ENCODE peak calls at places on chromosome 12, in ten cellular contexts. V is GM23248, H is PC-9, D is GM23338, G is OCI-LY7, Y is MM.1S, U is HCT116, E is SK-N-SH, S is PC-3, C is Karpas-422. M is an unnamed sample. For H3K9me2, the result is how much of the 10 kb centered on the place peaks cover.

GRCh38 chr12:122788387-122788786 is 14.0 kb downstream of the CCDC62 start:
- DNase-seq in V (peak), U (no peak), E (no peak), C (no peak), H (no peak), D (no peak), Y (no peak), S (peak), G (no peak), M (no peak)

GRCh38 chr12:103505371-103506236 is 9.8 kb upstream of the C12orf42 start:
- DNase-seq in D (no peak), C (no peak), V (no peak), E (no peak), H (no peak), S (peak), U (no peak), G (no peak), Y (peak), M (no peak)

GRCh38 chr12:38538319-38538718 is 221.7 kb downstream of the ALG10B start:
- DNase-seq in H (no peak), C (no peak), D (no peak), S (no peak), G (no peak), E (no peak), V (no peak), Y (peak), U (no peak), M (no peak)

GRCh38 chr12:26651566-26652188 is 181.3 kb downstream of the ITPR2 start:
- DNase-seq in V (peak), U (peak), C (peak), H (peak), G (peak), D (peak), E (peak), S (peak), Y (peak), M (peak)

GRCh38 chr12:31318870-31319269 is 7.1 kb downstream of the SINHCAF start:
- DNase-seq in U (no peak), G (no peak), Y (no peak), H (no peak), S (no peak), E (no peak), D (no peak), C (no peak), V (no peak), M (no peak)

GRCh38 chr12:8658361-8658760 is 4.3 kb downstream of the MFAP5 start:
- DNase-seq in V (peak), D (peak), Y (no peak), C (no peak), H (peak), S (peak), U (no peak), G (no peak), E (no peak), M (no peak)

GRCh38 chr12:16603916-16604575 is 1.9 kb downstream of the LMO3 start:
- DNase-seq in E (peak), S (no peak), G (peak), D (peak), Y (no peak), U (no peak), H (no peak), C (no peak), V (no peak), M (no peak)

GRCh38 chr12:57823131-57823907 is 4.8 kb upstream of the AVIL start:
- DNase-seq in H (no peak), Y (no peak), U (no peak), S (no peak), E (no peak), V (no peak), D (no peak), C (no peak), G (no peak), M (no peak)

GRCh38 chr12:6699989-6700645 is 498 bp downstream of the PIANP start:
- DNase-seq in D (peak), V (peak), E (peak), Y (no peak), C (peak), S (no peak), H (no peak), U (no peak), G (peak), M (peak)

GRCh38 chr12:109738878-109739665 is 25.4 kb downstream of the FAM222A start:
- DNase-seq in V (peak), D (no peak), E (peak), U (no peak), G (no peak), S (peak), Y (no peak), C (no peak), H (no peak), M (no peak)

GRCh38 chr12:113850309-113851056 is 115.6 kb downstream of the RBM19 start:
- DNase-seq in Y (no peak), U (no peak), C (no peak), V (no peak), H (no peak), D (no peak), E (no peak), G (no peak), S (no peak), M (no peak)

GRCh38 chr12:61357496-61357895 is 902.7 kb upstream of the USP15 start:
- DNase-seq in E (no peak), G (no peak), C (no peak), Y (no peak), D (no peak), U (no peak), S (no peak), V (no peak), H (no peak), M (no peak)

GRCh38 chr12:48334807-48335206 is 15.9 kb downstream of the ZNF641 start:
- DNase-seq in S (no peak), V (no peak), U (no peak), D (no peak), H (no peak), E (no peak), G (no peak), C (peak), Y (no peak), M (no peak)

GRCh38 chr12:132153501-132154340 is 9.5 kb downstream of the NOC4L start:
- DNase-seq in Y (peak), S (peak), E (peak), G (peak), U (no peak), H (peak), D (peak), C (peak), V (peak), M (peak)

GRCh38 chr12:87112946-87113345 is 856.8 kb upstream of the MGAT4C start:
- DNase-seq in U (no peak), Y (no peak), C (no peak), D (no peak), E (no peak), S (peak), G (no peak), V (peak), H (no peak), M (no peak)

GRCh38 chr12:48816148-48816854 is 2.0 kb upstream of the CACNB3 start:
- DNase-seq in S (peak), V (peak), G (no peak), D (no peak), Y (no peak), U (no peak), C (no peak), E (no peak), H (no peak), M (peak)

GRCh38 chr12:101459642-101460346 is 15.3 kb upstream of the SPIC start:
- DNase-seq in C (no peak), S (peak), U (peak), Y (no peak), D (peak), H (peak), E (no peak), V (peak), G (no peak), M (peak)

GRCh38 chr12:19547258-19547657 is 108.0 kb downstream of the AEBP2 start:
- DNase-seq in E (no peak), U (no peak), G (no peak), S (no peak), Y (no peak), C (no peak), D (no peak), H (no peak), V (peak), M (no peak)

GRCh38 chr12:120252071-120252906 is 13.2 kb downstream of the PXN start:
- DNase-seq in D (no peak), V (no peak), C (peak), H (no peak), U (no peak), G (no peak), E (no peak), S (no peak), Y (no peak), M (no peak)

GRCh38 chr12:80701388-80701787 is 6.0 kb upstream of the MYF6 start:
- DNase-seq in D (no peak), E (no peak), H (no peak), V (peak), G (no peak), C (no peak), S (no peak), U (no peak), Y (no peak), M (no peak)

GRCh38 chr12:6603095-6603567 is 4.0 kb downstream of the CHD4 start:
- DNase-seq in S (no peak), E (peak), D (no peak), V (peak), G (peak), H (no peak), U (no peak), Y (peak), C (no peak), M (no peak)

GRCh38 chr12:95201056-95201670 is 16.1 kb downstream of the FGD6 start:
- DNase-seq in S (peak), Y (no peak), G (no peak), C (no peak), U (no peak), D (no peak), H (peak), V (peak), E (no peak), M (no peak)

GRCh38 chr12:119780786-119781434 is 96.2 kb downstream of the CIT start:
- DNase-seq in U (peak), D (peak), E (peak), G (no peak), C (peak), H (peak), V (peak), S (peak), Y (no peak), M (peak)

GRCh38 chr12:131311764-131312163 is 358.1 kb downstream of the ADGRD1 start:
- DNase-seq in H (no peak), G (no peak), V (no peak), E (no peak), Y (no peak), S (no peak), U (no peak), D (peak), C (no peak), M (no peak)

GRCh38 chr12:58541300-58541690 is 379.0 kb downstream of the LRIG3 start:
- DNase-seq in D (peak), H (no peak), U (no peak), G (no peak), S (no peak), V (peak), Y (no peak), E (no peak), C (no peak), M (no peak)

GRCh38 chr12:1777798-1778197 is 42.6 kb upstream of the LRTM2 start:
- DNase-seq in G (no peak), D (no peak), E (no peak), C (no peak), V (peak), Y (no peak), U (no peak), H (no peak), S (peak), M (no peak)

GRCh38 chr12:3629082-3629830 is 123.7 kb downstream of the CRACR2A start:
- DNase-seq in U (no peak), G (no peak), Y (no peak), D (no peak), E (no peak), C (no peak), H (no peak), V (no peak), S (no peak), M (no peak)

GRCh38 chr12:48889679-48890078 is 24.0 kb upstream of the RND1 start:
- DNase-seq in V (no peak), H (no peak), E (no peak), S (no peak), G (no peak), Y (no peak), U (no peak), C (no peak), D (no peak), M (no peak)

GRCh38 chr12:16387919-16388318 is 40.5 kb downstream of the MGST1 start:
- DNase-seq in G (no peak), U (no peak), C (no peak), D (no peak), E (no peak), S (no peak), V (no peak), H (no peak), Y (no peak), M (no peak)

GRCh38 chr12:2974560-2974971 is 15.4 kb downstream of the TEAD4 start:
- DNase-seq in U (no peak), E (no peak), C (no peak), V (peak), Y (no peak), H (no peak), D (peak), S (no peak), G (no peak), M (no peak)

GRCh38 chr12:109923481-109924245 is 23.6 kb downstream of the TCHP start:
- DNase-seq in S (no peak), D (no peak), Y (no peak), G (no peak), E (no peak), U (no peak), H (no peak), C (peak), V (no peak), M (no peak)

GRCh38 chr12:109625131-109625559 is 51.6 kb downstream of the MVK start:
- DNase-seq in U (peak), V (peak), C (no peak), D (no peak), H (peak), E (peak), G (no peak), S (peak), Y (no peak), M (peak)

GRCh38 chr12:110102255-110102654 is 21.9 kb upstream of the IFT81 start:
- DNase-seq in E (peak), Y (peak), U (peak), V (peak), G (peak), D (peak), H (peak), S (peak), C (peak), M (peak)

GRCh38 chr12:98823012-98823411 is 177.9 kb downstream of the APAF1 start:
- DNase-seq in H (no peak), U (no peak), V (no peak), D (no peak), S (no peak), Y (no peak), G (no peak), C (no peak), E (no peak), M (no peak)

GRCh38 chr12:39586811-39587210 is 32.8 kb downstream of the ABCD2 start:
- DNase-seq in U (no peak), H (no peak), C (no peak), E (no peak), Y (no peak), G (no peak), V (peak), D (no peak), S (no peak), M (peak)

GRCh38 chr12:109489955-109490565 is 12.6 kb downstream of the UBE3B start:
- DNase-seq in C (no peak), D (no peak), Y (no peak), G (no peak), S (no peak), H (no peak), U (no peak), V (no peak), E (no peak), M (no peak)

GRCh38 chr12:17215754-17216153 is 609.8 kb upstream of the LMO3 start:
- DNase-seq in U (peak), H (no peak), S (peak), C (no peak), E (no peak), Y (no peak), V (no peak), D (peak), G (no peak), M (no peak)

GRCh38 chr12:24756479-24757024 is 192.3 kb downstream of the BCAT1 start:
- DNase-seq in U (no peak), D (no peak), C (no peak), G (no peak), V (no peak), S (no peak), E (no peak), H (no peak), Y (no peak), M (no peak)

GRCh38 chr12:47988073-47989022 is 15.9 kb downstream of the COL2A1 start:
- DNase-seq in V (peak), U (no peak), D (peak), S (no peak), H (no peak), Y (no peak), E (no peak), C (no peak), G (no peak), M (no peak)

GRCh38 chr12:55720894-55721444 is 776 bp downstream of the RDH5 start:
- DNase-seq in D (peak), V (peak), E (peak), S (peak), Y (no peak), G (no peak), C (no peak), H (peak), U (peak), M (peak)

GRCh38 chr12:53596920-53597363 is 29.2 kb downstream of the ATF7 start:
- DNase-seq in V (peak), H (no peak), G (no peak), D (no peak), Y (no peak), U (no peak), S (no peak), C (no peak), E (no peak), M (no peak)
- H3K9me2 ChIP-seq in V (under half), H (under half), G (under half), D (under half), Y (under half), U (under half), S (under half), C (under half), E (under half), M (under half)

DNA sequence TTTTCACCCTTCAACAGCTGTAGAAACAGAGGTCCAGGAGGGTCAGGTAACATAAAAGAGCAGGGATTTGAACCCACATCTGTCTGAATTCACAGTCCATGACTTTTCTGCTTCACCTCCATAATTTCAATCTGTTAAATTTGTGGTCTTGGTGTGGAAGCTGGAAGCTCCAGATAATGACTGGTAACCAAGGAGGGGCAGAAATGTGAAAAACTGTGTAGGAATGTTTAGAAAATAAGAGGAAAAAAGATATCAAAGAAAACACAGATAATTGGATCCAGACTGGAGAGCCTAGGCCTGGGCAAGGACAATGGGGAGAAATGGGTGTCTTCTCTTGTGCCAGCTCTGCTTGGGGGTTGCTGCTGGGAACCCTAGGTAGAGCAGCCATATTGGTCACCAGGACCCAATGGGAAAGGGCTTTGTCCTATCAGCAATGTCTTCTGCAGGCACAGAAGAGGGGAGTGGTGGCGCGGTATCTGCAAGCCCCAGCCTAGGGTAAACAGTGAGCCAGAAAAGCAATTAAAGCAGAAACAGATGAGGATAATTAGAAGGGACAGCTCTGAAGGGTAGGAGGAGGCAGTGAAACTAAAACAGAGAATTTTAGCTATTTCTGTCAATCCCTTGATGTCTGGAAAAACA is 54.3 kb upstream of the CCDC91 start:
- DNase-seq in U (no peak), G (no peak), Y (no peak), D (no peak), E (no peak), V (no peak), S (no peak), C (no peak), H (no peak), M (no peak)
- H3K9me2 ChIP-seq in U (under half), G (under half), Y (under half), D (under half), E (under half), V (under half), S (under half), C (under half), H (under half), M (under half)

GRCh38 chr12:77122661-77123060 is 57.3 kb upstream of the E2F7 start:
- DNase-seq in Y (no peak), S (no peak), H (no peak), E (no peak), G (no peak), C (no peak), V (peak), D (no peak), U (no peak), M (no peak)

GRCh38 chr12:77120156-77120555 is 54.8 kb upstream of the E2F7 start:
- DNase-seq in G (no peak), Y (no peak), S (peak), C (no peak), H (no peak), D (no peak), U (peak), V (peak), E (no peak), M (no peak)

GRCh38 chr12:77120695-77121094 is 55.3 kb upstream of the E2F7 start:
- DNase-seq in D (no peak), V (peak), S (peak), C (no peak), Y (no peak), E (no peak), U (no peak), H (no peak), G (no peak), M (no peak)

GRCh38 chr12:77122236-77122635 is 56.9 kb upstream of the E2F7 start:
- DNase-seq in Y (no peak), D (no peak), H (peak), U (peak), S (peak), C (no peak), G (no peak), V (peak), E (no peak), M (peak)

GRCh38 chr12:77124767-77125166 is 59.4 kb upstream of the E2F7 start:
- DNase-seq in G (no peak), D (no peak), E (no peak), V (peak), U (no peak), H (no peak), S (no peak), C (no peak), Y (no peak), M (no peak)
- H3K9me2 ChIP-seq in G (under half), D (under half), E (under half), V (under half), U (under half), H (under half), S (under half), C (under half), Y (under half), M (under half)

DNA sequence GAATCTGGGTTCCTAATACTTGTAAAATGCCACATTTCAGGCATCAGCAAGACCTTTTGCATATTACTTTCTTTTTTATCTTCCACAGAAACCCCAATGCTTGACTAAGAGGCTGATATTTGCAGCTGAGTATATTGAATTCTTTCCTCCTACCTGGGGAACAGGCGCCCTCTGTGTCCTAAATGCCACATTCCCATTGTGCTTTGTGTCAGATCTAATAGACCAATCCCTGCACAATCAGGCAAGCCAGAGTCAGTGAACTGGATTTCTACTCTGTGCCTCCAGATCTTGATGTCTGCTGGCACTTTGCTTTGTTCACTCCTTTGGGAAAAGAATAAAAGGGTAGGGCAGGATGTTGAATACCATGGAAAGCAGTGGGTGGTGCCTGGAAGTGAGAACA is 22.4 kb upstream of the TAS2R42 start:
- DNase-seq in C (no peak), H (no peak), D (peak), Y (no peak), V (no peak), U (no peak), E (no peak), S (no peak), G (no peak), M (no peak)
- H3K9me2 ChIP-seq in C (under half), H (under half), D (under half), Y (under half), V (under half), U (under half), E (under half), S (under half), G (under half), M (under half)

DNA sequence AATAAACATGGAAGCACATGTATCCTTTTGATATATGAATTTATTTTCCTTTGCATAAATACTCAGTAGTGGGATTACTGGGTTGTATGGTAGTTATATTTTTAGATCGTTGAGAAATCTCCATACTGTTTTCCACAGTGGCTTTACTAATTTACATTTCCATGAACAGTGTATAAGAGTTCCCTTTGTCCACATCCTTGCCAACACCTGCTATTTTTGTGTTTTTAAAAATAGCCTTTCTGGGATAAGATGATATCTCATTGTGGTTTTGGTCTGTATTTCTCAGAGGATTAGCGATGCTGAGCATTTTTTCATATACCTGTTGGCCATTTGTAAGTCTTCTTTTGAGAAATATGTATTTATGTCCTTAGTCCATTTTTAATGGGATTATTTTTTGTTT is 329.2 kb upstream of the KITLG start:
- DNase-seq in H (no peak), U (no peak), S (no peak), G (no peak), E (no peak), D (no peak), Y (no peak), C (no peak), V (no peak), M (no peak)
- H3K9me2 ChIP-seq in H (under half), U (under half), S (under half), G (under half), E (under half), D (under half), Y (under half), C (under half), V (under half), M (under half)